ENCODE peak calls at places on chromosome 17, in ten cellular contexts. One of them, this sample, is unnamed.

GRCh38 chr17:50558955-50559614 is 1.4 kb upstream of the CACNA1G start:
- DNase-seq in cardiac muscle cell: no peak
- DNase-seq in T follicular helper cell: no peak
- DNase-seq in HS-5: no peak
- DNase-seq in C1 segment of cervical spinal cord: no peak
- DNase-seq in stomach: no peak
- DNase-seq in DMS153: no peak
- DNase-seq in HS-27A: no peak
- DNase-seq in globus pallidus: no peak
- DNase-seq in NCI-H1436: no peak
- DNase-seq in this sample: no peak

GRCh38 chr17:49183341-49183740 is 27.0 kb downstream of the GNGT2 start:
- DNase-seq in NCI-H1436: no peak
- DNase-seq in DMS153: no peak
- DNase-seq in C1 segment of cervical spinal cord: no peak
- DNase-seq in HS-5: no peak
- DNase-seq in cardiac muscle cell: no peak
- DNase-seq in stomach: no peak
- DNase-seq in HS-27A: no peak
- DNase-seq in globus pallidus: no peak
- DNase-seq in T follicular helper cell: no peak
- DNase-seq in this sample: no peak

GRCh38 chr17:82446649-82447048 is 3.9 kb downstream of the CYBC1 start:
- DNase-seq in globus pallidus: no peak
- DNase-seq in T follicular helper cell: no peak
- DNase-seq in HS-5: no peak
- DNase-seq in stomach: no peak
- DNase-seq in NCI-H1436: no peak
- DNase-seq in cardiac muscle cell: no peak
- DNase-seq in DMS153: no peak
- DNase-seq in HS-27A: no peak
- DNase-seq in C1 segment of cervical spinal cord: no peak
- DNase-seq in this sample: no peak

GRCh38 chr17:81491761-81492160 is 20.8 kb downstream of the ACTG1 start:
- DNase-seq in T follicular helper cell: no peak
- DNase-seq in NCI-H1436: no peak
- DNase-seq in globus pallidus: no peak
- DNase-seq in HS-5: no peak
- DNase-seq in HS-27A: no peak
- DNase-seq in C1 segment of cervical spinal cord: no peak
- DNase-seq in DMS153: no peak
- DNase-seq in stomach: no peak
- DNase-seq in cardiac muscle cell: no peak
- DNase-seq in this sample: no peak

GRCh38 chr17:45410144-45411091 is 22.3 kb downstream of the ARHGAP27 start:
- DNase-seq in cardiac muscle cell: no peak
- DNase-seq in globus pallidus: peak; percentile 41
- DNase-seq in NCI-H1436: no peak
- DNase-seq in HS-5: no peak
- DNase-seq in C1 segment of cervical spinal cord: no peak
- DNase-seq in HS-27A: no peak
- DNase-seq in DMS153: no peak
- DNase-seq in stomach: no peak
- DNase-seq in T follicular helper cell: peak; percentile 34
- DNase-seq in this sample: no peak

GRCh38 chr17:75927286-75927922 is 13.4 kb downstream of the FBF1 start:
- DNase-seq in cardiac muscle cell: peak; percentile 25
- DNase-seq in DMS153: no peak
- DNase-seq in HS-27A: no peak
- DNase-seq in T follicular helper cell: no peak
- DNase-seq in HS-5: no peak
- DNase-seq in NCI-H1436: peak; percentile 28
- DNase-seq in globus pallidus: no peak
- DNase-seq in stomach: peak; percentile 54
- DNase-seq in C1 segment of cervical spinal cord: no peak
- DNase-seq in this sample: no peak

GRCh38 chr17:39794249-39794970 is 56.7 kb downstream of the GRB7 start:
- DNase-seq in T follicular helper cell: peak; percentile 27
- DNase-seq in HS-27A: no peak
- DNase-seq in NCI-H1436: no peak
- DNase-seq in globus pallidus: no peak
- DNase-seq in stomach: peak; percentile 37
- DNase-seq in DMS153: no peak
- DNase-seq in HS-5: no peak
- DNase-seq in cardiac muscle cell: no peak
- DNase-seq in C1 segment of cervical spinal cord: no peak
- DNase-seq in this sample: no peak

GRCh38 chr17:8922451-8922850 is 43.1 kb downstream of the PIK3R5 start:
- DNase-seq in DMS153: no peak
- DNase-seq in C1 segment of cervical spinal cord: no peak
- DNase-seq in stomach: no peak
- DNase-seq in globus pallidus: no peak
- DNase-seq in NCI-H1436: no peak
- DNase-seq in cardiac muscle cell: peak; percentile 95
- DNase-seq in T follicular helper cell: no peak
- DNase-seq in HS-5: peak; percentile 98
- DNase-seq in HS-27A: peak; percentile 36
- DNase-seq in this sample: no peak

GRCh38 chr17:27296427-27296979 is 2.6 kb downstream of the WSB1 start:
- DNase-seq in NCI-H1436: no peak
- DNase-seq in DMS153: no peak
- DNase-seq in cardiac muscle cell: peak; percentile 79
- DNase-seq in T follicular helper cell: no peak
- DNase-seq in HS-5: peak; percentile 56
- DNase-seq in globus pallidus: no peak
- DNase-seq in stomach: no peak
- DNase-seq in HS-27A: no peak
- DNase-seq in C1 segment of cervical spinal cord: no peak
- DNase-seq in this sample: no peak

GRCh38 chr17:78137392-78138203 is 7.0 kb downstream of the TMC8 start:
- DNase-seq in globus pallidus: no peak
- DNase-seq in stomach: no peak
- DNase-seq in HS-27A: no peak
- DNase-seq in HS-5: no peak
- DNase-seq in C1 segment of cervical spinal cord: no peak
- DNase-seq in NCI-H1436: no peak
- DNase-seq in DMS153: no peak
- DNase-seq in cardiac muscle cell: no peak
- DNase-seq in T follicular helper cell: no peak
- DNase-seq in this sample: no peak

This sample was measured in midbrain.